ENCODE peak calls at places on chromosomes 12 and 14, in four cellular contexts. One of them, this sample, is unnamed. For H3K9me3, the result is how much of the 10 kb centered on the place peaks cover.

GRCh38 chr14:31205681-31206535 is 1.7 kb downstream of the HECTD1 start:
- DNase-seq in sigmoid colon: no peak
- DNase-seq in thyroid gland: no peak
- DNase-seq in CD4-positive, CD25-positive, alpha-beta regulatory T cell: no peak
- DNase-seq in this sample: no peak

GRCh38 chr14:61535470-61535869 is 159.8 kb upstream of the HIF1A start:
- DNase-seq in sigmoid colon: no peak
- DNase-seq in CD4-positive, CD25-positive, alpha-beta regulatory T cell: no peak
- DNase-seq in thyroid gland: no peak
- DNase-seq in this sample: no peak

GRCh38 chr12:10354502-10354901 is 35.3 kb downstream of the KLRK1 start:
- DNase-seq in thyroid gland: peak
- DNase-seq in sigmoid colon: no peak
- DNase-seq in CD4-positive, CD25-positive, alpha-beta regulatory T cell: no peak
- DNase-seq in this sample: no peak

GRCh38 chr12:89999699-90000505 is 291.3 kb upstream of the ATP2B1 start:
- DNase-seq in CD4-positive, CD25-positive, alpha-beta regulatory T cell: no peak
- DNase-seq in thyroid gland: no peak
- DNase-seq in sigmoid colon: no peak
- DNase-seq in this sample: no peak

GRCh38 chr12:51270847-51271518 is 768 bp upstream of the SMAGP start:
- DNase-seq in CD4-positive, CD25-positive, alpha-beta regulatory T cell: no peak
- DNase-seq in thyroid gland: no peak
- DNase-seq in sigmoid colon: no peak
- DNase-seq in this sample: peak

GRCh38 chr14:63174760-63175191 is 29.5 kb upstream of the RHOJ start:
- DNase-seq in sigmoid colon: no peak
- DNase-seq in CD4-positive, CD25-positive, alpha-beta regulatory T cell: no peak
- DNase-seq in thyroid gland: no peak
- DNase-seq in this sample: no peak

GRCh38 chr14:95675486-95675885 is 10.7 kb upstream of the TCL1B start:
- DNase-seq in thyroid gland: no peak
- DNase-seq in sigmoid colon: no peak
- DNase-seq in CD4-positive, CD25-positive, alpha-beta regulatory T cell: no peak
- DNase-seq in this sample: no peak

GRCh38 chr12:51480978-51481377 is 56.3 kb downstream of the SLC4A8 start:
- DNase-seq in thyroid gland: no peak
- DNase-seq in CD4-positive, CD25-positive, alpha-beta regulatory T cell: no peak
- DNase-seq in sigmoid colon: no peak
- DNase-seq in this sample: no peak

GRCh38 chr12:88958153-88958552 is 377.9 kb upstream of the KITLG start:
- DNase-seq in sigmoid colon: no peak
- DNase-seq in thyroid gland: no peak
- DNase-seq in CD4-positive, CD25-positive, alpha-beta regulatory T cell: no peak
- DNase-seq in this sample: no peak

GRCh38 chr14:20818861-20819260 is 16.2 kb upstream of the RNASE1 start:
- DNase-seq in thyroid gland: no peak
- DNase-seq in CD4-positive, CD25-positive, alpha-beta regulatory T cell: no peak
- DNase-seq in sigmoid colon: no peak
- DNase-seq in this sample: no peak

GRCh38 chr14:95597784-95598204 is 62.9 kb downstream of the GLRX5 start:
- DNase-seq in sigmoid colon: no peak
- DNase-seq in thyroid gland: peak
- DNase-seq in CD4-positive, CD25-positive, alpha-beta regulatory T cell: no peak
- DNase-seq in this sample: no peak

GRCh38 chr14:55470025-55470424 is 29.6 kb upstream of the TBPL2 start:
- DNase-seq in CD4-positive, CD25-positive, alpha-beta regulatory T cell: no peak
- DNase-seq in sigmoid colon: no peak
- DNase-seq in thyroid gland: no peak
- DNase-seq in this sample: no peak

GRCh38 chr12:116333402-116333801 is 55.9 kb upstream of the MED13L start:
- DNase-seq in sigmoid colon: no peak
- DNase-seq in thyroid gland: no peak
- DNase-seq in CD4-positive, CD25-positive, alpha-beta regulatory T cell: no peak
- DNase-seq in this sample: no peak

GRCh38 chr14:101598571-101599233 is 37.4 kb downstream of the DIO3 start:
- DNase-seq in sigmoid colon: no peak
- DNase-seq in CD4-positive, CD25-positive, alpha-beta regulatory T cell: no peak
- DNase-seq in thyroid gland: no peak
- DNase-seq in this sample: no peak

GRCh38 chr12:461425-461824 is 1.7 kb downstream of the B4GALNT3 start:
- DNase-seq in sigmoid colon: no peak
- DNase-seq in thyroid gland: no peak
- DNase-seq in CD4-positive, CD25-positive, alpha-beta regulatory T cell: no peak
- DNase-seq in this sample: peak

GRCh38 chr12:1583421-1584078 is 10.8 kb downstream of the FBXL14 start:
- DNase-seq in CD4-positive, CD25-positive, alpha-beta regulatory T cell: peak
- DNase-seq in thyroid gland: peak
- DNase-seq in sigmoid colon: peak
- DNase-seq in this sample: no peak

GRCh38 chr14:100522616-100523021 is 64.6 kb downstream of the BEGAIN start:
- DNase-seq in sigmoid colon: peak
- DNase-seq in CD4-positive, CD25-positive, alpha-beta regulatory T cell: no peak
- DNase-seq in thyroid gland: no peak
- DNase-seq in this sample: peak

GRCh38 chr12:1157046-1157445 is 166.0 kb downstream of the ERC1 start:
- DNase-seq in thyroid gland: peak
- DNase-seq in sigmoid colon: no peak
- DNase-seq in CD4-positive, CD25-positive, alpha-beta regulatory T cell: no peak
- DNase-seq in this sample: no peak

GRCh38 chr14:52369305-52369781 is 55.2 kb downstream of the PTGER2 start:
- DNase-seq in CD4-positive, CD25-positive, alpha-beta regulatory T cell: no peak
- DNase-seq in thyroid gland: no peak
- DNase-seq in sigmoid colon: no peak
- DNase-seq in this sample: no peak

GRCh38 chr12:5230151-5230550 is 186.5 kb downstream of the KCNA5 start:
- DNase-seq in sigmoid colon: no peak
- DNase-seq in thyroid gland: no peak
- DNase-seq in CD4-positive, CD25-positive, alpha-beta regulatory T cell: no peak
- DNase-seq in this sample: no peak

GRCh38 chr14:91755560-91755959 is 23.7 kb upstream of the CATSPERB start:
- DNase-seq in thyroid gland: no peak
- DNase-seq in CD4-positive, CD25-positive, alpha-beta regulatory T cell: no peak
- DNase-seq in sigmoid colon: no peak
- DNase-seq in this sample: no peak

GRCh38 chr12:100842156-100842555 is 47.6 kb downstream of the ANO4 start:
- DNase-seq in sigmoid colon: no peak
- DNase-seq in CD4-positive, CD25-positive, alpha-beta regulatory T cell: no peak
- DNase-seq in thyroid gland: no peak
- DNase-seq in this sample: no peak

DNA sequence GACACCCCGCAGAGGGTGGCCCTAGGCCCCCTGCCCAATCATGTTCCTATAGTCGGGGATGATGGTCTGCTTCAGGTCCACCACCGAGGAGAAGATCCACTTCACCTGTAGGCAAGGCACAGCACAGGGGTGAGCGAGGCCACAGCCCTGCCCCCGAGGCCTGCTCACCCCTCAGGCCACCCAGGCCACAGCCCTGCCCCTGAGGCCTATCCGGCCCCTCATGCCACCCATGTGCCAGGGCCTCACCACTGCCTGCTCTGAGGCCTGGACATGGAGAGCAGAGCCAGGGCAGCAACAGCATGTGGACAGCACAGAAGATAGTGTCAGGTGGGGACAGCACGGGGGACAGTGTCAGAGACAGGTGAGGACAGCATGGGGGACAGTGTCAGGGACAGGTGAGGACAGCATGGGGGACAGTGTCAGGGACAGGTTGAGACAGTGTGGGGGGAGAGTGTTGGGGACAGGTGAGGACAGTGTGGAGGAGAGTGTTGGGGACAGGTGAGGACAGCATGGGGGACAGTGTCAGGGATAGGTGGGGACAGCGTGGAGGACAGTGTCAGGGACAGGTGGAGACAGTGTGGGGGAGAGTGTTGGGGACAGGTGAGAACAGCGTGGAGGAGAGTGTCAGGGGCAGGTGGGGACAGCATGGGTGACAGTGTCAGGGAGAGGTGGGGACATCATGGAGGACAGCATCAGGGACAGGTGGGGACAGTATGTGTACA is 239.7 kb downstream of the TMEM121 start:
- DNase-seq in sigmoid colon: peak
- DNase-seq in thyroid gland: no peak
- DNase-seq in CD4-positive, CD25-positive, alpha-beta regulatory T cell: no peak
- DNase-seq in this sample: no peak
- H3K9me3 ChIP-seq in sigmoid colon: under half
- H3K9me3 ChIP-seq in thyroid gland: under half
- H3K9me3 ChIP-seq in CD4-positive, CD25-positive, alpha-beta regulatory T cell: under half
- H3K9me3 ChIP-seq in this sample: under half

GRCh38 chr12:131123817-131124216 is 170.1 kb downstream of the ADGRD1 start:
- DNase-seq in CD4-positive, CD25-positive, alpha-beta regulatory T cell: no peak
- DNase-seq in sigmoid colon: peak
- DNase-seq in thyroid gland: no peak
- DNase-seq in this sample: no peak
- H3K9me3 ChIP-seq in CD4-positive, CD25-positive, alpha-beta regulatory T cell: under half
- H3K9me3 ChIP-seq in sigmoid colon: under half
- H3K9me3 ChIP-seq in thyroid gland: under half
- H3K9me3 ChIP-seq in this sample: under half

GRCh38 chr14:98602983-98603382 is 669.0 kb downstream of the BCL11B start:
- DNase-seq in sigmoid colon: no peak
- DNase-seq in CD4-positive, CD25-positive, alpha-beta regulatory T cell: no peak
- DNase-seq in thyroid gland: no peak
- DNase-seq in this sample: no peak
- H3K9me3 ChIP-seq in sigmoid colon: under half
- H3K9me3 ChIP-seq in CD4-positive, CD25-positive, alpha-beta regulatory T cell: under half
- H3K9me3 ChIP-seq in thyroid gland: under half
- H3K9me3 ChIP-seq in this sample: under half

GRCh38 chr12:132213359-132214160 is 69.3 kb downstream of the NOC4L start:
- DNase-seq in sigmoid colon: no peak
- DNase-seq in thyroid gland: no peak
- DNase-seq in CD4-positive, CD25-positive, alpha-beta regulatory T cell: no peak
- DNase-seq in this sample: no peak

GRCh38 chr12:132209654-132210222 is 65.5 kb downstream of the NOC4L start:
- DNase-seq in sigmoid colon: no peak
- DNase-seq in CD4-positive, CD25-positive, alpha-beta regulatory T cell: no peak
- DNase-seq in thyroid gland: no peak
- DNase-seq in this sample: no peak

GRCh38 chr12:132210223-132211055 is 66.2 kb downstream of the NOC4L start:
- DNase-seq in CD4-positive, CD25-positive, alpha-beta regulatory T cell: no peak
- DNase-seq in sigmoid colon: no peak
- DNase-seq in thyroid gland: no peak
- DNase-seq in this sample: no peak

GRCh38 chr12:132211811-132212210 is 67.6 kb downstream of the NOC4L start:
- DNase-seq in sigmoid colon: no peak
- DNase-seq in thyroid gland: no peak
- DNase-seq in CD4-positive, CD25-positive, alpha-beta regulatory T cell: no peak
- DNase-seq in this sample: no peak

GRCh38 chr12:132211326-132211725 is 67.1 kb downstream of the NOC4L start:
- DNase-seq in CD4-positive, CD25-positive, alpha-beta regulatory T cell: no peak
- DNase-seq in thyroid gland: no peak
- DNase-seq in sigmoid colon: no peak
- DNase-seq in this sample: no peak
- H3K9me3 ChIP-seq in CD4-positive, CD25-positive, alpha-beta regulatory T cell: under half
- H3K9me3 ChIP-seq in thyroid gland: under half
- H3K9me3 ChIP-seq in sigmoid colon: under half
- H3K9me3 ChIP-seq in this sample: under half

This sample was measured in mucosa of descending colon.